ENCODE peak calls at places on chromosome 3, in ten cellular contexts. E, F, V, B, J, O, Y, R, L and W are unnamed samples.
A peak's percentile ranks its signal among the peaks of the same experiment; 100 is the strongest.

GRCh38 chr3:137180220-137180619 is 222.4 kb downstream of the IL20RB start:
- DNase-seq in V (no peak), E (no peak), O (no peak), L (no peak), J (no peak), Y (no peak), R (no peak), B (no peak), F (no peak), W (no peak)

GRCh38 chr3:195698325-195699147 is 22.2 kb upstream of the MUC20 start:
- DNase-seq in V (no peak), Y (no peak), B (no peak), F (no peak), O (no peak), R (no peak), J (no peak), E (no peak), L (no peak), W (no peak)

GRCh38 chr3:42802876-42803799 is 1.2 kb downstream of the HIGD1A start:
- DNase-seq in B (peak; percentile 28), R (no peak), V (no peak), E (no peak), F (no peak), L (no peak), J (peak; percentile 52), Y (peak; percentile 46), O (peak; percentile 22), W (no peak)

GRCh38 chr3:72273615-72274014 is 488.7 kb upstream of the PROK2 start:
- DNase-seq in F (no peak), J (no peak), E (no peak), B (no peak), L (no peak), V (peak; percentile 61), O (peak; percentile 90), R (no peak), Y (peak; percentile 64), W (no peak)

GRCh38 chr3:25155696-25156471 is 272.2 kb upstream of the RARB start:
- DNase-seq in R (no peak), O (no peak), J (no peak), E (no peak), Y (no peak), V (no peak), L (no peak), B (no peak), F (no peak), W (no peak)

GRCh38 chr3:46877671-46878125 is at the start of gene PTH1R:
- DNase-seq in L (no peak), O (no peak), J (no peak), E (no peak), B (no peak), F (no peak), R (no peak), V (no peak), Y (no peak), W (no peak)

GRCh38 chr3:62220616-62221015 is 152.7 kb downstream of the FEZF2 start:
- DNase-seq in V (no peak), B (no peak), E (no peak), O (no peak), Y (no peak), L (no peak), F (no peak), J (no peak), R (no peak), W (no peak)

GRCh38 chr3:38003817-38004414 is 13.3 kb downstream of the VILL start:
- DNase-seq in O (no peak), J (no peak), F (peak; percentile 66), L (no peak), R (no peak), V (no peak), E (no peak), Y (no peak), B (no peak), W (no peak)

GRCh38 chr3:182508896-182509295 is 284.4 kb upstream of the ATP11B start:
- DNase-seq in V (no peak), E (no peak), F (no peak), B (no peak), R (no peak), L (no peak), O (no peak), J (peak; percentile 76), Y (no peak), W (no peak)

GRCh38 chr3:45966969-45967640 is 23.8 kb downstream of the CXCR6 start:
- DNase-seq in B (no peak), F (peak; percentile 54), V (no peak), L (no peak), E (no peak), Y (no peak), J (no peak), O (no peak), R (no peak), W (no peak)

DNA sequence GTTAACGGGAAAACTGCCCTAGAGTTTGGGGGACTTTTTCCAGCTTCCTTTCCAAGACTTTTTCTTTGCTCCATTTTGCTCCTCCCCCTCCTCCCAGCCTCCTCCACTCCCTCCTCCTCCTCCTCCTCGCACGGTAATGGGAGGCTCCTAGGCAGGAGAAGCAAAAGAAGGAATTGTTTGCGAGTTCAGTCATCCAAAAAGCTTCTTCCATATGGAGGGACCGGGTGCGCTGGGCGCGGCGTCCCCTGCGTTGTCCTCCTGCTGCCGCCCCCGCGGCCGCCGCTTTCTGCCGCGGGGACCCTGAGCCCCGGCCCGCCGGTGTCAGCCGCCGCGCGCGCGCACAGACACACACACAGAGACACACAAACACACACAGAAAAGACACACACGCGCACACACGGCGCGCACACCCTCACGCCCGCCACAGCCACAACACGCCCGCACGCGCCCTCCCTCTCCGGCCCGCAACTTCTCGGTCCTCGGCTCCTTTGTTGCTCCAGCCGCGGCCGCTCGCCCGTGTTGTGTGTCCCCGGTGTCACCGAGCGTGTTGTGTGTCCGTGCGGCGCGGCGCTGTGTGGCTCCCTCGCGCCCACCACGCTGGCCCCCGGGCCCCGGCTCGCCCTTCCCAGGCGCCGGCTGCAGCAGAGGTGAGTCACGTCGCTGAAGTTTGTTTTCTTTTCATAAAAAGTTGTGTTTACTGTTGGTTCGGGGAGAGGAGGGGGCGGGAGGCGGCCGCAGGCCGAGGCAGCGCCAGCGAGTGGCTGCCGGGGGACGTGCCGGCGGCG is at the start of gene BOC:
- DNase-seq in J (no peak), Y (peak; percentile 59), F (peak; percentile 49), V (peak; percentile 77), E (no peak), L (peak; percentile 43), O (peak; percentile 68), R (peak; percentile 72), B (peak; percentile 51), W (peak; percentile 69)
- TF ChIP-seq CTCF in J (no peak), Y (no peak), F (no peak), V (no peak), E (no peak), L (no peak), O (peak; percentile 16), R (peak; percentile 22), B (no peak), W (no peak)

GRCh38 chr3:185071401-185071800 is 81.5 kb downstream of the C3orf70 start:
- DNase-seq in O (no peak), F (no peak), B (no peak), E (no peak), L (no peak), R (no peak), Y (no peak), V (no peak), J (no peak), W (no peak)

GRCh38 chr3:185067173-185067572 is 85.7 kb downstream of the C3orf70 start:
- DNase-seq in R (no peak), B (no peak), F (no peak), E (no peak), J (no peak), O (no peak), Y (no peak), L (no peak), V (no peak), W (no peak)

GRCh38 chr3:185069023-185069422 is 83.8 kb downstream of the C3orf70 start:
- DNase-seq in J (no peak), L (no peak), Y (no peak), B (no peak), E (no peak), F (no peak), V (no peak), R (no peak), O (no peak), W (no peak)

GRCh38 chr3:185069583-185070030 is 83.3 kb downstream of the C3orf70 start:
- DNase-seq in L (no peak), J (no peak), V (no peak), Y (no peak), R (no peak), E (no peak), F (no peak), O (no peak), B (peak; percentile 77), W (no peak)

GRCh38 chr3:185070491-185071335 is 82.1 kb downstream of the C3orf70 start:
- DNase-seq in E (no peak), Y (no peak), R (no peak), J (no peak), F (peak; percentile 37), V (peak; percentile 12), O (peak; percentile 25), L (peak; percentile 39), B (peak; percentile 55), W (no peak)
- TF ChIP-seq CTCF in E (no peak), Y (no peak), R (no peak), J (no peak), F (no peak), V (peak; percentile 17), O (peak; percentile 34), L (no peak), B (no peak), W (no peak)

GRCh38 chr3:177483182-177483967 is 286.1 kb upstream of the TBL1XR1 start:
- DNase-seq in Y (no peak), L (no peak), J (peak; percentile 6), O (no peak), V (no peak), F (no peak), B (no peak), R (no peak), E (no peak), W (no peak)
- TF ChIP-seq CTCF in Y (no peak), L (no peak), J (peak; percentile 38), O (peak; percentile 3), V (peak; percentile 25), F (no peak), B (peak; percentile 28), R (no peak), E (no peak), W (no peak)

GRCh38 chr3:120767106-120767505 is 24.6 kb downstream of the GTF2E1 start:
- DNase-seq in E (no peak), Y (no peak), L (no peak), R (no peak), B (no peak), O (peak; percentile 74), V (no peak), J (no peak), F (no peak), W (no peak)
- TF ChIP-seq CTCF in E (no peak), Y (no peak), L (no peak), R (no peak), B (no peak), O (no peak), V (no peak), J (no peak), F (no peak), W (no peak)